ENCODE peak calls at places on chromosomes 7 and 10, in ten cellular contexts. T is AG04450; X is activated CD4-positive, CD25-positive, alpha-beta regulatory T cell; D is upper lobe of right lung; H is left colon; Z is cardiac septum; A is caudate nucleus; R is adrenal gland; L is activated CD4-positive, alpha-beta memory T cell treated with anti-CD3 and anti-CD28 coated beads, Interleukin-2, amount 10 ng/mL, durations not matched to agents 7 days and 5 days; E is frontal cortex. G is an unnamed sample.

GRCh38 chr10:47337243-47337642 is 10.9 kb upstream of the RBP3 start:
- DNase-seq in E (no peak), L (no peak), R (no peak), D (no peak), H (no peak), T (no peak), A (no peak), Z (no peak), X (no peak), G (no peak)

GRCh38 chr7:26399309-26399610 is 107.6 kb downstream of the SNX10 start:
- DNase-seq in A (peak), X (no peak), Z (no peak), H (peak), E (no peak), L (no peak), D (no peak), T (no peak), R (peak), G (no peak)

GRCh38 chr7:119630570-119630969 is 642.4 kb upstream of the KCND2 start:
- DNase-seq in Z (no peak), D (no peak), L (no peak), E (no peak), H (no peak), T (no peak), X (no peak), R (no peak), A (no peak), G (no peak)

GRCh38 chr7:92925876-92926696 is 89.7 kb upstream of the CDK6 start:
- DNase-seq in D (no peak), Z (no peak), E (no peak), T (peak), H (no peak), R (no peak), A (no peak), X (no peak), L (no peak), G (no peak)

GRCh38 chr7:43851796-43852195 is 17.5 kb downstream of the MRPS24 start:
- DNase-seq in R (no peak), D (no peak), L (no peak), A (no peak), X (no peak), H (no peak), Z (no peak), T (no peak), E (no peak), G (no peak)

GRCh38 chr7:1473864-1474512 is 14.7 kb upstream of the MICALL2 start:
- DNase-seq in D (peak), A (peak), R (peak), X (peak), L (peak), T (peak), E (peak), H (peak), Z (peak), G (peak)

GRCh38 chr10:60171436-60172013 is 218.2 kb downstream of the ANK3 start:
- DNase-seq in E (no peak), X (no peak), A (no peak), L (no peak), D (no peak), Z (no peak), R (no peak), T (no peak), H (no peak), G (peak)

GRCh38 chr7:46747222-46747621 is 826.1 kb upstream of the IGFBP3 start:
- DNase-seq in X (no peak), R (no peak), E (no peak), A (no peak), D (no peak), H (no peak), Z (no peak), L (no peak), T (no peak), G (no peak)

GRCh38 chr10:96431211-96431970 is 72.6 kb upstream of the OPALIN start:
- DNase-seq in L (no peak), T (no peak), H (no peak), X (no peak), E (no peak), D (no peak), Z (no peak), A (no peak), R (no peak), G (no peak)

GRCh38 chr7:133796778-133797177 is 330.4 kb upstream of the LRGUK start:
- DNase-seq in E (no peak), A (no peak), Z (no peak), H (no peak), D (no peak), R (no peak), T (no peak), L (no peak), X (no peak), G (no peak)

GRCh38 chr10:74039561-74040145 is 41.7 kb downstream of the VCL start:
- DNase-seq in A (no peak), E (no peak), X (no peak), Z (no peak), L (no peak), T (no peak), D (no peak), R (no peak), H (no peak), G (no peak)

GRCh38 chr10:129079705-129080104 is 387.3 kb upstream of the MGMT start:
- DNase-seq in L (no peak), T (no peak), Z (no peak), A (no peak), R (peak), D (no peak), E (no peak), X (no peak), H (peak), G (no peak)

GRCh38 chr10:114714281-114714741 is 56.2 kb upstream of the ABLIM1 start:
- DNase-seq in D (no peak), E (no peak), T (peak), X (no peak), H (peak), Z (no peak), A (no peak), L (no peak), R (no peak), G (peak)

GRCh38 chr7:150945171-150945852 is 32.8 kb downstream of the KCNH2 start:
- DNase-seq in T (no peak), L (no peak), A (no peak), H (peak), D (peak), Z (peak), X (no peak), E (no peak), R (peak), G (no peak)

GRCh38 chr10:70805619-70806215 is 10.0 kb upstream of the SGPL1 start:
- DNase-seq in L (no peak), X (no peak), H (no peak), T (no peak), R (no peak), Z (no peak), D (no peak), A (no peak), E (no peak), G (no peak)

GRCh38 chr10:13765641-13766341 is 179.0 kb downstream of the PRPF18 start:
- DNase-seq in H (peak), E (no peak), R (no peak), A (no peak), T (no peak), L (no peak), D (no peak), Z (no peak), X (no peak), G (no peak)

GRCh38 chr7:128941946-128942526 is 4.3 kb downstream of the IRF5 start:
- DNase-seq in T (no peak), Z (no peak), L (no peak), E (no peak), A (no peak), R (no peak), D (peak), H (no peak), X (no peak), G (no peak)

GRCh38 chr10:70887804-70888800 is at the start of gene PCBD1:
- DNase-seq in Z (peak), L (peak), X (peak), H (peak), T (peak), A (peak), D (peak), E (peak), R (peak), G (peak)

GRCh38 chr7:64951250-64951848 is 39.5 kb downstream of the ZNF117 start:
- DNase-seq in L (no peak), H (no peak), T (peak), X (no peak), D (no peak), R (no peak), A (no peak), E (peak), Z (no peak), G (peak)

GRCh38 chr7:101614939-101615302 is 14.2 kb downstream of the MYL10 start:
- DNase-seq in R (no peak), E (no peak), X (no peak), L (no peak), A (no peak), H (peak), D (no peak), T (no peak), Z (no peak), G (no peak)

GRCh38 chr7:32536585-32536984 is 41.3 kb downstream of the AVL9 start:
- DNase-seq in X (no peak), L (no peak), D (no peak), H (no peak), E (no peak), Z (no peak), A (no peak), T (peak), R (no peak), G (no peak)

GRCh38 chr7:153090757-153091156 is 331.2 kb downstream of the ACTR3B start:
- DNase-seq in E (no peak), T (no peak), H (no peak), L (no peak), Z (no peak), R (no peak), A (no peak), X (no peak), D (no peak), G (no peak)

GRCh38 chr7:79176859-79177477 is 276.5 kb downstream of the MAGI2 start:
- DNase-seq in A (no peak), E (peak), T (peak), D (no peak), R (peak), X (no peak), L (no peak), H (no peak), Z (no peak), G (peak)

GRCh38 chr7:41943098-41943577 is 240.2 kb upstream of the INHBA start:
- DNase-seq in T (peak), L (peak), D (peak), Z (peak), X (no peak), A (peak), H (peak), E (peak), R (peak), G (peak)

GRCh38 chr10:103676851-103677417 is 178.4 kb downstream of the SH3PXD2A start:
- DNase-seq in A (no peak), T (peak), E (no peak), X (no peak), R (peak), H (no peak), L (no peak), Z (no peak), D (no peak), G (no peak)

GRCh38 chr10:53403688-53404087 is 631.1 kb upstream of the MBL2 start:
- DNase-seq in H (peak), A (no peak), Z (peak), X (no peak), E (no peak), D (peak), R (peak), T (no peak), L (no peak), G (no peak)

GRCh38 chr10:110887560-110887959 is 15.8 kb downstream of the PDCD4 start:
- DNase-seq in D (no peak), Z (no peak), X (no peak), E (no peak), R (no peak), T (no peak), L (no peak), A (no peak), H (no peak), G (no peak)

GRCh38 chr7:101124376-101125056 is 2.4 kb upstream of the SERPINE1 start:
- DNase-seq in E (no peak), A (no peak), Z (no peak), X (no peak), L (no peak), T (peak), D (no peak), H (no peak), R (no peak), G (peak)

GRCh38 chr7:94907420-94908203 is at the start of gene PPP1R9A:
- DNase-seq in D (peak), Z (peak), R (peak), X (no peak), H (peak), T (no peak), L (no peak), E (peak), A (peak), G (peak)

GRCh38 chr10:132906106-132906505 is 36.3 kb downstream of the CFAP46 start:
- DNase-seq in R (no peak), H (no peak), Z (no peak), D (peak), X (no peak), A (no peak), L (no peak), T (no peak), E (no peak), G (no peak)

GRCh38 chr10:61471491-61471890 is 18.3 kb upstream of the TMEM26 start:
- DNase-seq in T (no peak), X (no peak), L (no peak), H (no peak), D (no peak), E (no peak), Z (no peak), A (no peak), R (no peak), G (no peak)

GRCh38 chr10:14491814-14492213 is 161.1 kb upstream of the FRMD4A start:
- DNase-seq in R (no peak), H (no peak), X (no peak), L (no peak), A (no peak), T (no peak), D (no peak), Z (no peak), E (no peak), G (no peak)

GRCh38 chr7:100875356-100875751 is 451 bp downstream of the SRRT start:
- DNase-seq in R (peak), L (peak), Z (no peak), H (no peak), D (no peak), T (no peak), X (no peak), E (no peak), A (peak), G (peak)

GRCh38 chr10:114174462-114175190 is 623 bp upstream of the CCDC186 start:
- DNase-seq in R (peak), X (no peak), T (peak), E (no peak), A (peak), H (no peak), D (peak), L (no peak), Z (peak), G (no peak)

G was measured in T47D.